ENCODE peak calls at places on chromosome 7, in five cellular contexts. One of them, this sample, is unnamed.

GRCh38 chr7:53062796-53063195 is 27.4 kb downstream of the POM121L12 start:
- DNase-seq in hypothalamus: no peak
- DNase-seq in activated CD8-positive, alpha-beta memory T cell treated with anti-CD3 and anti-CD28 coated beads for 48 hours: no peak
- DNase-seq in HT1080: no peak
- DNase-seq in HTR-8/SVneo: no peak
- DNase-seq in this sample: no peak

GRCh38 chr7:47568569-47568968 is 13.3 kb downstream of the TNS3 start:
- DNase-seq in hypothalamus: peak
- DNase-seq in HT1080: no peak
- DNase-seq in activated CD8-positive, alpha-beta memory T cell treated with anti-CD3 and anti-CD28 coated beads for 48 hours: no peak
- DNase-seq in HTR-8/SVneo: no peak
- DNase-seq in this sample: no peak

GRCh38 chr7:2758673-2759603 is 70.9 kb downstream of the AMZ1 start:
- DNase-seq in HTR-8/SVneo: no peak
- DNase-seq in activated CD8-positive, alpha-beta memory T cell treated with anti-CD3 and anti-CD28 coated beads for 48 hours: no peak
- DNase-seq in hypothalamus: no peak
- DNase-seq in HT1080: no peak
- DNase-seq in this sample: no peak

GRCh38 chr7:106795171-106795876 is 69.8 kb upstream of the PIK3CG start:
- DNase-seq in hypothalamus: no peak
- DNase-seq in activated CD8-positive, alpha-beta memory T cell treated with anti-CD3 and anti-CD28 coated beads for 48 hours: no peak
- DNase-seq in HTR-8/SVneo: no peak
- DNase-seq in HT1080: no peak
- DNase-seq in this sample: no peak

GRCh38 chr7:67937717-67938191 is 941.1 kb downstream of the TYW1 start:
- DNase-seq in HT1080: peak
- DNase-seq in activated CD8-positive, alpha-beta memory T cell treated with anti-CD3 and anti-CD28 coated beads for 48 hours: no peak
- DNase-seq in HTR-8/SVneo: peak
- DNase-seq in hypothalamus: no peak
- DNase-seq in this sample: peak

GRCh38 chr7:129095258-129095657 is 40.3 kb upstream of the TNPO3 start:
- DNase-seq in hypothalamus: no peak
- DNase-seq in activated CD8-positive, alpha-beta memory T cell treated with anti-CD3 and anti-CD28 coated beads for 48 hours: no peak
- DNase-seq in HTR-8/SVneo: no peak
- DNase-seq in HT1080: no peak
- DNase-seq in this sample: no peak

GRCh38 chr7:31850601-31851000 is 163.6 kb downstream of the PPP1R17 start:
- DNase-seq in hypothalamus: no peak
- DNase-seq in HT1080: no peak
- DNase-seq in HTR-8/SVneo: no peak
- DNase-seq in activated CD8-positive, alpha-beta memory T cell treated with anti-CD3 and anti-CD28 coated beads for 48 hours: no peak
- DNase-seq in this sample: no peak

GRCh38 chr7:88629559-88629958 is 129.9 kb upstream of the ZNF804B start:
- DNase-seq in HT1080: no peak
- DNase-seq in HTR-8/SVneo: no peak
- DNase-seq in hypothalamus: no peak
- DNase-seq in activated CD8-positive, alpha-beta memory T cell treated with anti-CD3 and anti-CD28 coated beads for 48 hours: no peak
- DNase-seq in this sample: no peak

GRCh38 chr7:64078699-64078994 is 33.4 kb downstream of the ZNF727 start:
- DNase-seq in HT1080: no peak
- DNase-seq in activated CD8-positive, alpha-beta memory T cell treated with anti-CD3 and anti-CD28 coated beads for 48 hours: no peak
- DNase-seq in hypothalamus: no peak
- DNase-seq in HTR-8/SVneo: no peak
- DNase-seq in this sample: no peak

GRCh38 chr7:27155816-27156507 is 513 bp downstream of the HOXA7 start:
- DNase-seq in activated CD8-positive, alpha-beta memory T cell treated with anti-CD3 and anti-CD28 coated beads for 48 hours: no peak
- DNase-seq in hypothalamus: no peak
- DNase-seq in HTR-8/SVneo: no peak
- DNase-seq in HT1080: no peak
- DNase-seq in this sample: no peak

This sample was measured in amniotic stem cell.